ENCODE peak calls at places on chromosomes 1 and 21, in ten cellular contexts. One of them, this sample, is unnamed.

GRCh38 chr1:206511362-206512064 is 4.2 kb downstream of the RASSF5 start:
- DNase-seq in cardiac muscle cell: no peak
- DNase-seq in central memory CD4-positive, alpha-beta T cell: no peak
- DNase-seq in gastrocnemius medialis: no peak
- DNase-seq in activated naive CD4-positive, alpha-beta T cell: no peak
- DNase-seq in mucosa of descending colon: no peak
- DNase-seq in NCI-H460: no peak
- DNase-seq in Right ventricle myocardium superior: no peak
- DNase-seq in left ventricle myocardium superior: no peak
- DNase-seq in NCI-H1694: no peak
- DNase-seq in this sample: no peak

GRCh38 chr1:27606708-27607238 is 2.8 kb upstream of the AHDC1 start:
- DNase-seq in cardiac muscle cell: no peak
- DNase-seq in central memory CD4-positive, alpha-beta T cell: no peak
- DNase-seq in gastrocnemius medialis: no peak
- DNase-seq in activated naive CD4-positive, alpha-beta T cell: no peak
- DNase-seq in mucosa of descending colon: no peak
- DNase-seq in NCI-H460: no peak
- DNase-seq in Right ventricle myocardium superior: no peak
- DNase-seq in left ventricle myocardium superior: no peak
- DNase-seq in NCI-H1694: no peak
- DNase-seq in this sample: no peak

GRCh38 chr1:202007279-202007678 is 3.1 kb upstream of the ELF3 start:
- DNase-seq in cardiac muscle cell: no peak
- DNase-seq in central memory CD4-positive, alpha-beta T cell: no peak
- DNase-seq in gastrocnemius medialis: no peak
- DNase-seq in activated naive CD4-positive, alpha-beta T cell: no peak
- DNase-seq in mucosa of descending colon: no peak
- DNase-seq in NCI-H460: no peak
- DNase-seq in Right ventricle myocardium superior: no peak
- DNase-seq in left ventricle myocardium superior: no peak
- DNase-seq in NCI-H1694: no peak
- DNase-seq in this sample: no peak

GRCh38 chr1:157966034-157966671 is 27.3 kb upstream of the KIRREL1 start:
- DNase-seq in cardiac muscle cell: no peak
- DNase-seq in central memory CD4-positive, alpha-beta T cell: no peak
- DNase-seq in gastrocnemius medialis: no peak
- DNase-seq in activated naive CD4-positive, alpha-beta T cell: no peak
- DNase-seq in mucosa of descending colon: peak
- DNase-seq in NCI-H460: no peak
- DNase-seq in Right ventricle myocardium superior: no peak
- DNase-seq in left ventricle myocardium superior: no peak
- DNase-seq in NCI-H1694: no peak
- DNase-seq in this sample: no peak

GRCh38 chr1:44390277-44390676 is 14.8 kb upstream of the RNF220 start:
- DNase-seq in cardiac muscle cell: no peak
- DNase-seq in central memory CD4-positive, alpha-beta T cell: no peak
- DNase-seq in gastrocnemius medialis: no peak
- DNase-seq in activated naive CD4-positive, alpha-beta T cell: no peak
- DNase-seq in mucosa of descending colon: no peak
- DNase-seq in NCI-H460: no peak
- DNase-seq in Right ventricle myocardium superior: no peak
- DNase-seq in left ventricle myocardium superior: no peak
- DNase-seq in NCI-H1694: no peak
- DNase-seq in this sample: no peak

GRCh38 chr1:236338096-236338495 is 56.0 kb upstream of the EDARADD start:
- DNase-seq in cardiac muscle cell: no peak
- DNase-seq in central memory CD4-positive, alpha-beta T cell: no peak
- DNase-seq in gastrocnemius medialis: no peak
- DNase-seq in activated naive CD4-positive, alpha-beta T cell: no peak
- DNase-seq in mucosa of descending colon: no peak
- DNase-seq in NCI-H460: no peak
- DNase-seq in Right ventricle myocardium superior: no peak
- DNase-seq in left ventricle myocardium superior: no peak
- DNase-seq in NCI-H1694: no peak
- DNase-seq in this sample: no peak

GRCh38 chr1:97196825-97197516 is 475.4 kb downstream of the PTBP2 start:
- DNase-seq in cardiac muscle cell: no peak
- DNase-seq in central memory CD4-positive, alpha-beta T cell: no peak
- DNase-seq in gastrocnemius medialis: no peak
- DNase-seq in activated naive CD4-positive, alpha-beta T cell: no peak
- DNase-seq in mucosa of descending colon: no peak
- DNase-seq in NCI-H460: no peak
- DNase-seq in Right ventricle myocardium superior: no peak
- DNase-seq in left ventricle myocardium superior: no peak
- DNase-seq in NCI-H1694: no peak
- DNase-seq in this sample: no peak

GRCh38 chr1:26112407-26112775 is 767 bp downstream of the PDIK1L start:
- DNase-seq in cardiac muscle cell: no peak
- DNase-seq in central memory CD4-positive, alpha-beta T cell: no peak
- DNase-seq in gastrocnemius medialis: no peak
- DNase-seq in activated naive CD4-positive, alpha-beta T cell: no peak
- DNase-seq in mucosa of descending colon: no peak
- DNase-seq in NCI-H460: no peak
- DNase-seq in Right ventricle myocardium superior: no peak
- DNase-seq in left ventricle myocardium superior: no peak
- DNase-seq in NCI-H1694: no peak
- DNase-seq in this sample: no peak

GRCh38 chr1:119133987-119134386 is 6.5 kb downstream of the WARS2 start:
- DNase-seq in cardiac muscle cell: no peak
- DNase-seq in central memory CD4-positive, alpha-beta T cell: no peak
- DNase-seq in gastrocnemius medialis: no peak
- DNase-seq in activated naive CD4-positive, alpha-beta T cell: no peak
- DNase-seq in mucosa of descending colon: no peak
- DNase-seq in NCI-H460: no peak
- DNase-seq in Right ventricle myocardium superior: no peak
- DNase-seq in left ventricle myocardium superior: no peak
- DNase-seq in NCI-H1694: no peak
- DNase-seq in this sample: no peak

GRCh38 chr1:244197851-244198375 is 146.8 kb downstream of the ZBTB18 start:
- DNase-seq in cardiac muscle cell: no peak
- DNase-seq in central memory CD4-positive, alpha-beta T cell: no peak
- DNase-seq in gastrocnemius medialis: no peak
- DNase-seq in activated naive CD4-positive, alpha-beta T cell: no peak
- DNase-seq in mucosa of descending colon: no peak
- DNase-seq in NCI-H460: no peak
- DNase-seq in Right ventricle myocardium superior: no peak
- DNase-seq in left ventricle myocardium superior: no peak
- DNase-seq in NCI-H1694: no peak
- DNase-seq in this sample: no peak

GRCh38 chr1:29711582-29712274 is 475.4 kb downstream of the PTPRU start:
- DNase-seq in cardiac muscle cell: no peak
- DNase-seq in central memory CD4-positive, alpha-beta T cell: no peak
- DNase-seq in gastrocnemius medialis: no peak
- DNase-seq in activated naive CD4-positive, alpha-beta T cell: no peak
- DNase-seq in mucosa of descending colon: no peak
- DNase-seq in NCI-H460: no peak
- DNase-seq in Right ventricle myocardium superior: no peak
- DNase-seq in left ventricle myocardium superior: no peak
- DNase-seq in NCI-H1694: no peak
- DNase-seq in this sample: no peak

GRCh38 chr1:215568287-215568692 is 1.2 kb downstream of the KCTD3 start:
- DNase-seq in cardiac muscle cell: peak
- DNase-seq in central memory CD4-positive, alpha-beta T cell: no peak
- DNase-seq in gastrocnemius medialis: no peak
- DNase-seq in activated naive CD4-positive, alpha-beta T cell: no peak
- DNase-seq in mucosa of descending colon: no peak
- DNase-seq in NCI-H460: no peak
- DNase-seq in Right ventricle myocardium superior: no peak
- DNase-seq in left ventricle myocardium superior: no peak
- DNase-seq in NCI-H1694: no peak
- DNase-seq in this sample: peak

GRCh38 chr1:27004471-27005165 is 8.0 kb downstream of the TENT5B start:
- DNase-seq in cardiac muscle cell: peak
- DNase-seq in central memory CD4-positive, alpha-beta T cell: no peak
- DNase-seq in gastrocnemius medialis: no peak
- DNase-seq in activated naive CD4-positive, alpha-beta T cell: no peak
- DNase-seq in mucosa of descending colon: no peak
- DNase-seq in NCI-H460: no peak
- DNase-seq in Right ventricle myocardium superior: no peak
- DNase-seq in left ventricle myocardium superior: peak
- DNase-seq in NCI-H1694: no peak
- DNase-seq in this sample: no peak

GRCh38 chr21:37072239-37072987 is 458 bp downstream of the PIGP start:
- DNase-seq in cardiac muscle cell: no peak
- DNase-seq in central memory CD4-positive, alpha-beta T cell: no peak
- DNase-seq in gastrocnemius medialis: no peak
- DNase-seq in activated naive CD4-positive, alpha-beta T cell: no peak
- DNase-seq in mucosa of descending colon: no peak
- DNase-seq in NCI-H460: no peak
- DNase-seq in Right ventricle myocardium superior: peak
- DNase-seq in left ventricle myocardium superior: peak
- DNase-seq in NCI-H1694: peak
- DNase-seq in this sample: peak

GRCh38 chr1:236307437-236307836 is 25.7 kb upstream of the ERO1B start:
- DNase-seq in cardiac muscle cell: no peak
- DNase-seq in central memory CD4-positive, alpha-beta T cell: no peak
- DNase-seq in gastrocnemius medialis: no peak
- DNase-seq in activated naive CD4-positive, alpha-beta T cell: no peak
- DNase-seq in mucosa of descending colon: no peak
- DNase-seq in NCI-H460: no peak
- DNase-seq in Right ventricle myocardium superior: no peak
- DNase-seq in left ventricle myocardium superior: no peak
- DNase-seq in NCI-H1694: no peak
- DNase-seq in this sample: no peak

GRCh38 chr1:12276225-12276624 is 46.4 kb downstream of the VPS13D start:
- DNase-seq in cardiac muscle cell: peak
- DNase-seq in central memory CD4-positive, alpha-beta T cell: peak
- DNase-seq in gastrocnemius medialis: no peak
- DNase-seq in activated naive CD4-positive, alpha-beta T cell: no peak
- DNase-seq in mucosa of descending colon: no peak
- DNase-seq in NCI-H460: peak
- DNase-seq in Right ventricle myocardium superior: no peak
- DNase-seq in left ventricle myocardium superior: no peak
- DNase-seq in NCI-H1694: no peak
- DNase-seq in this sample: peak

GRCh38 chr1:234409328-234409727 is 36.1 kb downstream of the COA6 start:
- DNase-seq in cardiac muscle cell: no peak
- DNase-seq in central memory CD4-positive, alpha-beta T cell: peak
- DNase-seq in gastrocnemius medialis: no peak
- DNase-seq in activated naive CD4-positive, alpha-beta T cell: no peak
- DNase-seq in mucosa of descending colon: no peak
- DNase-seq in NCI-H460: peak
- DNase-seq in Right ventricle myocardium superior: no peak
- DNase-seq in left ventricle myocardium superior: no peak
- DNase-seq in NCI-H1694: no peak
- DNase-seq in this sample: no peak

GRCh38 chr1:184866991-184867788 is 107.1 kb downstream of the NIBAN1 start:
- DNase-seq in cardiac muscle cell: no peak
- DNase-seq in central memory CD4-positive, alpha-beta T cell: peak
- DNase-seq in gastrocnemius medialis: no peak
- DNase-seq in activated naive CD4-positive, alpha-beta T cell: no peak
- DNase-seq in mucosa of descending colon: no peak
- DNase-seq in NCI-H460: no peak
- DNase-seq in Right ventricle myocardium superior: no peak
- DNase-seq in left ventricle myocardium superior: no peak
- DNase-seq in NCI-H1694: no peak
- DNase-seq in this sample: no peak

GRCh38 chr1:1299686-1300351 is 7.9 kb downstream of the ACAP3 start:
- DNase-seq in cardiac muscle cell: no peak
- DNase-seq in central memory CD4-positive, alpha-beta T cell: no peak
- DNase-seq in gastrocnemius medialis: no peak
- DNase-seq in activated naive CD4-positive, alpha-beta T cell: no peak
- DNase-seq in mucosa of descending colon: no peak
- DNase-seq in NCI-H460: no peak
- DNase-seq in Right ventricle myocardium superior: no peak
- DNase-seq in left ventricle myocardium superior: no peak
- DNase-seq in NCI-H1694: no peak
- DNase-seq in this sample: peak

GRCh38 chr1:95640746-95641145 is 406.7 kb downstream of the RWDD3 start:
- DNase-seq in cardiac muscle cell: peak
- DNase-seq in central memory CD4-positive, alpha-beta T cell: no peak
- DNase-seq in gastrocnemius medialis: no peak
- DNase-seq in activated naive CD4-positive, alpha-beta T cell: no peak
- DNase-seq in mucosa of descending colon: no peak
- DNase-seq in NCI-H460: no peak
- DNase-seq in Right ventricle myocardium superior: no peak
- DNase-seq in left ventricle myocardium superior: no peak
- DNase-seq in NCI-H1694: no peak
- DNase-seq in this sample: no peak

GRCh38 chr1:55213885-55214213 is 1.3 kb downstream of the USP24 start:
- DNase-seq in cardiac muscle cell: peak
- DNase-seq in central memory CD4-positive, alpha-beta T cell: no peak
- DNase-seq in gastrocnemius medialis: no peak
- DNase-seq in activated naive CD4-positive, alpha-beta T cell: no peak
- DNase-seq in mucosa of descending colon: no peak
- DNase-seq in NCI-H460: no peak
- DNase-seq in Right ventricle myocardium superior: no peak
- DNase-seq in left ventricle myocardium superior: no peak
- DNase-seq in NCI-H1694: no peak
- DNase-seq in this sample: no peak

GRCh38 chr1:97906567-97907228 is 14.1 kb downstream of the DPYD start:
- DNase-seq in cardiac muscle cell: no peak
- DNase-seq in central memory CD4-positive, alpha-beta T cell: no peak
- DNase-seq in gastrocnemius medialis: peak
- DNase-seq in activated naive CD4-positive, alpha-beta T cell: no peak
- DNase-seq in mucosa of descending colon: peak
- DNase-seq in NCI-H460: no peak
- DNase-seq in Right ventricle myocardium superior: peak
- DNase-seq in left ventricle myocardium superior: peak
- DNase-seq in NCI-H1694: no peak
- DNase-seq in this sample: no peak

GRCh38 chr1:165899461-165899941 is 72.1 kb downstream of the UCK2 start:
- DNase-seq in cardiac muscle cell: no peak
- DNase-seq in central memory CD4-positive, alpha-beta T cell: no peak
- DNase-seq in gastrocnemius medialis: no peak
- DNase-seq in activated naive CD4-positive, alpha-beta T cell: no peak
- DNase-seq in mucosa of descending colon: no peak
- DNase-seq in NCI-H460: no peak
- DNase-seq in Right ventricle myocardium superior: no peak
- DNase-seq in left ventricle myocardium superior: peak
- DNase-seq in NCI-H1694: no peak
- DNase-seq in this sample: no peak